ENCODE peak calls at places on chromosomes 1 and 21, in five cellular contexts. X, W, P, B and G are unnamed samples.

GRCh38 chr1:53862507-53862906 is 24.4 kb upstream of the NDC1 start:
- DNase-seq in X (no peak), W (no peak), P (no peak), B (no peak), G (no peak)

GRCh38 chr1:203104096-203104495 is 18.3 kb upstream of the MYOG start:
- DNase-seq in X (no peak), W (no peak), P (no peak), B (no peak), G (no peak)

GRCh38 chr1:229137274-229137673 is 133.6 kb upstream of the RAB4A start:
- DNase-seq in X (no peak), W (no peak), P (no peak), B (no peak), G (no peak)

GRCh38 chr1:22329171-22329540 is 122.5 kb upstream of the ZBTB40 start:
- DNase-seq in X (no peak), W (peak), P (no peak), B (no peak), G (no peak)

GRCh38 chr1:174858301-174858700 is 141.4 kb upstream of the CACYBP start:
- DNase-seq in X (no peak), W (no peak), P (no peak), B (no peak), G (no peak)

GRCh38 chr1:16226495-16227179 is 10.3 kb downstream of the CPLANE2 start:
- DNase-seq in X (no peak), W (peak), P (no peak), B (peak), G (peak)

GRCh38 chr1:201542166-201543045 is 3.5 kb downstream of the NAV1 start:
- DNase-seq in X (peak), W (no peak), P (no peak), B (no peak), G (peak)

GRCh38 chr1:100396651-100397050 is 44.3 kb downstream of the CDC14A start:
- DNase-seq in X (no peak), W (no peak), P (no peak), B (no peak), G (no peak)

GRCh38 chr1:244796719-244797406 is 38.6 kb upstream of the COX20 start:
- DNase-seq in X (peak), W (no peak), P (peak), B (peak), G (peak)

GRCh38 chr1:160544647-160545046 is 21.6 kb upstream of the SLAMF6 start:
- DNase-seq in X (peak), W (no peak), P (no peak), B (no peak), G (peak)

GRCh38 chr1:17529381-17529780 is 10.1 kb upstream of the ARHGEF10L start:
- DNase-seq in X (no peak), W (no peak), P (no peak), B (no peak), G (no peak)

GRCh38 chr1:39829791-39830533 is 41.3 kb upstream of the BMP8B start:
- DNase-seq in X (peak), W (no peak), P (no peak), B (no peak), G (peak)

GRCh38 chr1:171222961-171223360 is 25.3 kb upstream of the FMO1 start:
- DNase-seq in X (no peak), W (peak), P (no peak), B (no peak), G (no peak)

GRCh38 chr1:207860531-207860930 is 50.4 kb downstream of the CD34 start:
- DNase-seq in X (no peak), W (no peak), P (no peak), B (no peak), G (no peak)

GRCh38 chr1:73674945-73675561 is 522.9 kb downstream of the LRRIQ3 start:
- DNase-seq in X (no peak), W (no peak), P (no peak), B (no peak), G (peak)
- H2AFZ ChIP-seq in X (no peak), W (peak), P (no peak), B (no peak), G (no peak)

GRCh38 chr1:25094229-25094628 is 138.1 kb downstream of the SYF2 start:
- DNase-seq in X (no peak), W (no peak), P (no peak), B (no peak), G (no peak)
- H2BK15ac ChIP-seq in X (no peak), W (no peak), P (no peak), B (no peak), G (no peak)

GRCh38 chr1:158008630-158009029 is 15.2 kb downstream of the KIRREL1 start:
- DNase-seq in X (no peak), W (no peak), P (no peak), B (no peak), G (peak)
- H2BK5ac ChIP-seq in X (peak), W (no peak), P (no peak), B (peak), G (peak)

GRCh38 chr21:36093512-36093911 is 23.7 kb downstream of the CBR1 start:
- DNase-seq in X (no peak), W (no peak), P (no peak), B (no peak), G (no peak)

GRCh38 chr21:36082140-36082742 is 12.4 kb downstream of the CBR1 start:
- DNase-seq in X (peak), W (no peak), P (no peak), B (no peak), G (peak)

GRCh38 chr21:36089946-36090345 is 20.1 kb downstream of the CBR1 start:
- DNase-seq in X (no peak), W (no peak), P (no peak), B (no peak), G (no peak)

GRCh38 chr21:36092676-36093075 is 22.9 kb downstream of the CBR1 start:
- DNase-seq in X (no peak), W (no peak), P (no peak), B (no peak), G (no peak)

GRCh38 chr21:36087362-36088138 is 17.7 kb downstream of the CBR1 start:
- DNase-seq in X (peak), W (peak), P (no peak), B (no peak), G (no peak)
- H2AFZ ChIP-seq in X (peak), W (no peak), P (no peak), B (no peak), G (no peak)